ENCODE peak calls at places on chromosomes 13 and 19, in four cellular contexts. K is GM12878, I is K562, M is SK-N-SH. F is an unnamed sample.

GRCh38 chr19:38224014-38224862 is at the start of gene DPF1:
- DNase-seq in K (peak), I (peak), M (peak), F (no peak)

GRCh38 chr19:45352062-45352461 is 11.5 kb downstream of the KLC3 start:
- DNase-seq in K (no peak), M (no peak), I (no peak), F (no peak)

GRCh38 chr13:72643339-72643989 is 84.0 kb downstream of the MZT1 start:
- DNase-seq in K (no peak), M (peak), I (peak), F (no peak)

GRCh38 chr13:104253063-104253680 is 1187.0 kb upstream of the SLC10A2 start:
- DNase-seq in M (no peak), K (no peak), I (no peak), F (no peak)

GRCh38 chr13:91314888-91315287 is 32.6 kb upstream of the MIR17HG start:
- DNase-seq in K (no peak), M (no peak), I (no peak), F (no peak)

GRCh38 chr13:22112956-22113750 is 442.3 kb downstream of the FGF9 start:
- DNase-seq in I (no peak), K (no peak), M (no peak), F (no peak)

GRCh38 chr19:30783212-30783611 is 411.0 kb downstream of the ZNF536 start:
- DNase-seq in K (no peak), I (no peak), M (no peak), F (no peak)

GRCh38 chr19:47660435-47660832 is 51.5 kb downstream of the BICRA start:
- DNase-seq in I (no peak), M (no peak), K (no peak), F (no peak)

GRCh38 chr13:50106559-50106958 is 91.3 kb downstream of the KCNRG start:
- DNase-seq in I (no peak), M (no peak), K (no peak), F (no peak)

GRCh38 chr19:50301607-50301971 is 27.6 kb downstream of the KCNC3 start:
- DNase-seq in K (no peak), I (no peak), M (no peak), F (no peak)

GRCh38 chr13:22110368-22110767 is 439.5 kb downstream of the FGF9 start:
- DNase-seq in M (no peak), K (no peak), I (no peak), F (no peak)

GRCh38 chr13:33251131-33251629 is 34.4 kb downstream of the STARD13 start:
- DNase-seq in I (no peak), K (peak), M (peak), F (no peak)

GRCh38 chr13:23513460-23513859 is 56.8 kb upstream of the TNFRSF19 start:
- DNase-seq in K (no peak), I (no peak), M (no peak), F (no peak)

GRCh38 chr13:38518328-38518727 is 168.5 kb upstream of the FREM2 start:
- DNase-seq in I (no peak), M (no peak), K (no peak), F (no peak)

GRCh38 chr19:2271516-2272103 is 10.4 kb downstream of the PEAK3 start:
- DNase-seq in I (no peak), K (no peak), M (no peak), F (no peak)

GRCh38 chr19:18289471-18290066 is 8.1 kb upstream of the JUND start:
- DNase-seq in I (no peak), M (no peak), K (no peak), F (no peak)

GRCh38 chr19:34666200-34666957 is 10.6 kb downstream of the SCGB2B2 start:
- DNase-seq in M (no peak), K (no peak), I (no peak), F (no peak)

GRCh38 chr19:11166281-11167142 is 10.9 kb upstream of the SPC24 start:
- DNase-seq in M (no peak), I (no peak), K (no peak), F (no peak)

GRCh38 chr19:18660051-18660910 is 23.2 kb upstream of the CRTC1 start:
- DNase-seq in I (peak), K (no peak), M (no peak), F (no peak)

GRCh38 chr19:45972081-45972943 is 1.4 kb downstream of the NOVA2 start:
- DNase-seq in M (peak), I (peak), K (no peak), F (peak)

GRCh38 chr19:44765949-44766335 is 11.7 kb upstream of the CBLC start:
- DNase-seq in K (no peak), M (no peak), I (no peak), F (no peak)

GRCh38 chr19:10195199-10195519 is 406 bp upstream of the DNMT1 start:
- DNase-seq in M (no peak), K (no peak), I (no peak), F (no peak)

GRCh38 chr19:7862413-7862951 is 11.7 kb downstream of the PRR36 start:
- DNase-seq in I (peak), K (no peak), M (peak), F (peak)

GRCh38 chr19:2494084-2494446 is 18.1 kb downstream of the GADD45B start:
- DNase-seq in M (peak), K (no peak), I (no peak), F (no peak)

GRCh38 chr19:38229585-38230073 is 5.6 kb upstream of the DPF1 start:
- DNase-seq in I (peak), M (peak), K (no peak), F (peak)

GRCh38 chr19:45097450-45097775 is 4.4 kb downstream of the PPP1R37 start:
- DNase-seq in K (no peak), M (no peak), I (no peak), F (no peak)

GRCh38 chr19:42246143-42246868 is 3.9 kb upstream of the GSK3A start:
- DNase-seq in I (peak), M (peak), K (no peak), F (peak)

GRCh38 chr19:7534531-7534980 is 961 bp upstream of the PNPLA6 start:
- DNase-seq in K (no peak), M (peak), I (peak), F (peak)

GRCh38 chr19:58096884-58097283 is 1.1 kb downstream of the ZSCAN18 start:
- DNase-seq in I (no peak), K (no peak), M (no peak), F (no peak)

GRCh38 chr19:3474614-3475013 is 5.7 kb downstream of the SMIM24 start:
- DNase-seq in I (no peak), M (no peak), K (no peak), F (no peak)

GRCh38 chr19:34416021-34416545 is 11.9 kb downstream of the PDCD2L start:
- DNase-seq in I (no peak), K (no peak), M (no peak), F (no peak)

GRCh38 chr13:93673885-93674284 is 447.3 kb downstream of the GPC6 start:
- DNase-seq in M (peak), K (no peak), I (no peak), F (no peak)

GRCh38 chr13:26585136-26585535 is 27.7 kb downstream of the WASF3 start:
- DNase-seq in K (no peak), I (no peak), M (no peak), F (no peak)

GRCh38 chr19:7679017-7679720 is 1.5 kb upstream of the TRAPPC5 start:
- DNase-seq in M (peak), K (no peak), I (peak), F (no peak)

GRCh38 chr19:2302319-2303208 is 5.4 kb downstream of the LINGO3 start:
- DNase-seq in I (peak), K (no peak), M (no peak), F (peak)

GRCh38 chr19:15378529-15379082 is 981 bp downstream of the AKAP8 start:
- DNase-seq in M (peak), I (peak), K (no peak), F (no peak)

GRCh38 chr19:14615628-14616027 is 32.7 kb downstream of the CLEC17A start:
- DNase-seq in M (no peak), K (no peak), I (no peak), F (no peak)

GRCh38 chr19:18672044-18672451 is 11.4 kb upstream of the CRTC1 start:
- DNase-seq in I (no peak), M (no peak), K (no peak), F (no peak)

GRCh38 chr19:39936622-39937021 is 2.2 kb upstream of the FCGBP start:
- DNase-seq in I (no peak), M (no peak), K (no peak), F (no peak)

GRCh38 chr19:39935262-39935661 is 828 bp upstream of the FCGBP start:
- DNase-seq in I (no peak), M (no peak), K (no peak), F (no peak)

GRCh38 chr19:39937094-39937493 is 2.7 kb upstream of the FCGBP start:
- DNase-seq in K (peak), I (no peak), M (no peak), F (no peak)

GRCh38 chr19:39936020-39936419 is 1.6 kb upstream of the FCGBP start:
- DNase-seq in M (no peak), I (no peak), K (no peak), F (no peak)

GRCh38 chr19:39934584-39935233 is at the start of gene FCGBP:
- DNase-seq in M (no peak), I (no peak), K (no peak), F (no peak)
- H3K4me3 ChIP-seq in M (no peak), I (no peak), K (no peak), F (no peak)

DNA sequence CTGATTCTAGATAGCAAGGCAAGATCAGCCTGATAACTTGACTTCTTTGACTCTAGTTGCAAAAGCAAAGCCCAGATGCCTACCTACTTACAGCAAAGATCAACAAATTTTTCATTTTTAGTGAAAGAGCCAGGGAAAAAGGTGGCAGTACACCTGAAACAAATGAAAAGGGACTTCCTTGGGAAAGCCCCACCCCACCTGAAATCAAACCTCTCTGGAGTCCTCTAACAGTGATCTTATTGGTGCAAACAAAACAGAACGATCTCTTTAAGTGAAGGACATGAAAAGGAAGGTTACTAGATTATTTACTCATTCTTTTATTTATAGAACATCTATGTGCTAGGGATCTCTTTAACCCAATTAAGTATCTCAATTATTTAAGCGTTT is 507 bp upstream of the LCP1 start:
- DNase-seq in K (no peak), M (no peak), I (no peak), F (no peak)
- TF ChIP-seq NRF1 in K (no peak), M (no peak), I (no peak), F (no peak)

GRCh38 chr13:112068531-112069062 is 1.6 kb downstream of the SOX1 start:
- DNase-seq in M (no peak), I (no peak), K (no peak), F (peak)
- H3K4me3 ChIP-seq in M (no peak), I (no peak), K (no peak), F (no peak)

GRCh38 chr13:110519046-110519445 is 42.5 kb downstream of the RAB20 start:
- DNase-seq in I (no peak), K (no peak), M (no peak), F (no peak)
- TF ChIP-seq NRF1 in I (no peak), K (no peak), M (no peak), F (no peak)

GRCh38 chr19:1066748-1067340 is at the start of gene ARHGAP45:
- DNase-seq in K (no peak), M (peak), I (peak), F (no peak)
- H3K4me3 ChIP-seq in K (peak), M (peak), I (peak), F (peak)

GRCh38 chr19:4688587-4688986 is 18.4 kb upstream of the MYDGF start:
- DNase-seq in I (no peak), K (no peak), M (no peak), F (no peak)

GRCh38 chr19:4684312-4685095 is 14.4 kb upstream of the MYDGF start:
- DNase-seq in K (no peak), M (no peak), I (no peak), F (no peak)

GRCh38 chr19:4689403-4689802 is 19.3 kb upstream of the MYDGF start:
- DNase-seq in K (no peak), M (no peak), I (no peak), F (no peak)

GRCh38 chr19:4687396-4687795 is 17.3 kb upstream of the MYDGF start:
- DNase-seq in K (no peak), I (no peak), M (no peak), F (no peak)

GRCh38 chr19:4686700-4687099 is 16.6 kb upstream of the MYDGF start:
- DNase-seq in K (no peak), M (no peak), I (no peak), F (no peak)
- TF ChIP-seq NRF1 in K (no peak), M (no peak), I (no peak), F (no peak)

DNA sequence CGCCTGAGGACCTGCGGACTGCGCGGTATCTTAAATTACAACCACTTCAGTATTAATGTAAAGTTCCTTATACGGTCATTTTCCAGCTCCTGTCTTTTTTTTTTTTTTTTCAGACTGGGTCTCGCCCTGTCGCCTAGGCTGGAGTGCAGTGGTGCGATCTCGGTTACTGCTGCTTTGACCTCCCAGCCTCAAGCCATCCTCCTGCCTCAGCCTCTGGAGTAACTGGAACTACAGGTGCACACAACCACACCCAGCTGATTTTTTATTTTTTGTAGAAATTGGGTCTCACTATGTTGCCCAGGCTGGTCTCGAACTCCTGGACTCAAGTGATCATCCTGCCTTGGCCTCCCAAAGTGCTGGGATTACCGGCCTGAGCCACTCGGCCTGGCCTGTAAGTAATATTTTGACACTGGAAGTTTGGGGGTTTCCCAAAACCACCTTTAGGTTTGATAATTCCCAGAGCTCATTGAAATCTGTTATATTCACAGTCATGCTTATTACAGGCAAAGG is 406 bp upstream of the EID2B start:
- DNase-seq in M (no peak), K (no peak), I (no peak), F (no peak)
- H3K4me3 ChIP-seq in M (peak), K (no peak), I (peak), F (no peak)

DNA sequence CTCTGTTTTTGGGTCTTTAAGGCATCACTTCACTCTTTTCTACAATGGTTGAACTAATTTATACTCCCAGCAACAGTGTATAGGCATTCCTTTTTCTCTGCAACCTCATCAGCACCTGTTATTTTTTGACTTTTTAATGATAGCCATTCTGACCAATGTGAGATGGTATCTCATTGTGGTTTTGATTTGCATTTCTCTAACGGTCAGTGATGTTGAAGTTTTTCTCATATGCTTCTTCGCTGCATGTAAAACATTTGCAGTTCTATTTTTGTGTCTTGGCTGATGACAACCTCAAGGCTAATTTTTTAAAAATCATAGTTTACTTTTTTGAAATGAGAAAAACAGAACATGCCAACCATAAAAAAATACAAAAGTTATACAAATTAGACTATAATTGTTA is 258.2 kb upstream of the EDNRB start:
- DNase-seq in M (no peak), K (no peak), I (no peak), F (no peak)
- TF ChIP-seq NRF1 in M (no peak), K (no peak), I (no peak), F (no peak)

DNA sequence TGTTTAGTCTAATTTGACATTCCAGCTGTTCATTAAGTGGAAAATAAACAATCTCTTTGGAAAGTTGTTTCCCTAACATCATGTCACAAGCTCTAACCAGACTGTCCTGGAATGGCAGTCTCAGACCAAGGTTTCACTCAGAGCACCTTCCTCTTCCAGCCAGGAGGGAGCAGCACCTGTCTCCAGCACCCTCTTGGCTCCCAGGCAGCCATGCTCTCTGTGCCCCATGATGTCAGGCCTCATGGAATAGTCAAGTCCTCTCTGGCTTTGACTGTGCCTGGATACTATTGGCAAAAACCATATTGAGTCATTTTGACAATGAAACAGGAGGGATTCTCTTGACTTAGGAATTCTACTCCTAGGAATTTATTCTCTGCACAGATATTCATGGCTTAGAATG is 171.4 kb downstream of the OXGR1 start:
- DNase-seq in K (no peak), I (peak), M (peak), F (no peak)
- H3K4me3 ChIP-seq in K (no peak), I (no peak), M (no peak), F (no peak)

F was measured in H1.